ENCODE peak calls at places on chromosome 21, in four cellular contexts. E is K562, Z is Panc1, G is HepG2. A is an unnamed sample.

GRCh38 chr21:28135646-28136045 is 857.0 kb downstream of the LTN1 start:
- DNase-seq in E (no peak), G (no peak), Z (no peak), A (no peak)

GRCh38 chr21:22345624-22346023 is 1347.4 kb downstream of the NCAM2 start:
- DNase-seq in Z (no peak), E (no peak), G (no peak), A (no peak)

GRCh38 chr21:17238468-17238867 is 274.4 kb upstream of the CXADR start:
- DNase-seq in G (no peak), Z (no peak), E (no peak), A (no peak)

GRCh38 chr21:46662765-46663500 is 27.5 kb downstream of the PRMT2 start:
- DNase-seq in Z (no peak), E (no peak), G (no peak), A (no peak)

GRCh38 chr21:45598109-45598508 is 45.4 kb upstream of the PCBP3 start:
- DNase-seq in E (no peak), G (no peak), Z (no peak), A (no peak)

GRCh38 chr21:32389337-32390015 is 3.3 kb downstream of the URB1 start:
- DNase-seq in G (no peak), E (no peak), Z (no peak), A (no peak)

GRCh38 chr21:31888936-31889371 is 16.1 kb downstream of the HUNK start:
- DNase-seq in G (no peak), E (no peak), Z (no peak), A (no peak)

GRCh38 chr21:21952566-21952965 is 954.4 kb downstream of the NCAM2 start:
- DNase-seq in Z (no peak), E (no peak), G (no peak), A (no peak)

GRCh38 chr21:37787456-37787855 is 128.8 kb downstream of the KCNJ6 start:
- DNase-seq in Z (no peak), G (no peak), E (no peak), A (no peak)

GRCh38 chr21:21559285-21560045 is 561.3 kb downstream of the NCAM2 start:
- DNase-seq in E (peak), G (no peak), Z (no peak), A (no peak)

GRCh38 chr21:29077651-29078090 is 4.2 kb upstream of the CCT8 start:
- DNase-seq in Z (no peak), G (no peak), E (no peak), A (no peak)

GRCh38 chr21:32771134-32771523 is 426 bp downstream of the PAXBP1 start:
- DNase-seq in Z (no peak), G (peak), E (peak), A (no peak)

GRCh38 chr21:25878334-25878733 is 143.6 kb downstream of the GABPA start:
- DNase-seq in Z (no peak), E (no peak), G (no peak), A (no peak)

GRCh38 chr21:45607922-45608295 is 35.6 kb upstream of the PCBP3 start:
- DNase-seq in G (no peak), Z (no peak), E (no peak), A (no peak)

GRCh38 chr21:33558777-33559421 is 16.1 kb downstream of the SON start:
- DNase-seq in E (no peak), Z (no peak), G (no peak), A (no peak)

GRCh38 chr21:17602874-17603273 is 9.8 kb downstream of the BTG3 start:
- DNase-seq in G (no peak), E (no peak), Z (no peak), A (no peak)

GRCh38 chr21:45829566-45830147 is 151.9 kb upstream of the COL6A1 start:
- DNase-seq in G (no peak), Z (no peak), E (no peak), A (no peak)

GRCh38 chr21:18832081-18832670 is 428.6 kb upstream of the TMPRSS15 start:
- DNase-seq in Z (no peak), E (no peak), G (no peak), A (no peak)

GRCh38 chr21:25862596-25862995 is 127.8 kb downstream of the GABPA start:
- DNase-seq in E (peak), G (peak), Z (no peak), A (peak)

GRCh38 chr21:32412162-32412997 is at the start of gene EVA1C:
- DNase-seq in Z (no peak), E (peak), G (no peak), A (no peak)

GRCh38 chr21:32311621-32312020 is 13.0 kb downstream of the MRAP start:
- DNase-seq in Z (no peak), G (no peak), E (no peak), A (no peak)

GRCh38 chr21:19245188-19245580 is 841.6 kb upstream of the TMPRSS15 start:
- DNase-seq in E (no peak), Z (no peak), G (no peak), A (no peak)

GRCh38 chr21:46028547-46029200 is 47.1 kb downstream of the COL6A1 start:
- DNase-seq in G (no peak), Z (no peak), E (no peak), A (no peak)

GRCh38 chr21:25887166-25887565 is 152.4 kb downstream of the GABPA start:
- DNase-seq in G (no peak), Z (no peak), E (no peak), A (no peak)

GRCh38 chr21:37871121-37871862 is 45.0 kb downstream of the KCNJ6 start:
- DNase-seq in E (no peak), G (no peak), Z (no peak), A (no peak)

GRCh38 chr21:37983336-37984095 is 67.3 kb upstream of the KCNJ6 start:
- DNase-seq in Z (no peak), G (no peak), E (no peak), A (no peak)

GRCh38 chr21:46063734-46064680 is 33.9 kb upstream of the COL6A2 start:
- DNase-seq in G (no peak), E (no peak), Z (no peak), A (no peak)

GRCh38 chr21:16530656-16531055 is 800.9 kb downstream of the USP25 start:
- DNase-seq in G (no peak), Z (no peak), E (no peak), A (no peak)

GRCh38 chr21:15667010-15667409 is 62.8 kb upstream of the USP25 start:
- DNase-seq in Z (no peak), E (no peak), G (no peak), A (no peak)

GRCh38 chr21:27152996-27153395 is 186.1 kb upstream of the ADAMTS5 start:
- DNase-seq in G (no peak), Z (no peak), E (no peak), A (no peak)

GRCh38 chr21:25934771-25935224 is 200.0 kb downstream of the GABPA start:
- DNase-seq in Z (peak), G (peak), E (no peak), A (no peak)

GRCh38 chr21:16587671-16588379 is 858.0 kb downstream of the USP25 start:
- DNase-seq in G (no peak), Z (no peak), E (no peak), A (no peak)

GRCh38 chr21:42199488-42200463 is 19.2 kb upstream of the ABCG1 start:
- DNase-seq in E (no peak), Z (no peak), G (peak), A (no peak)
- TF ChIP-seq TCF7L2 in E (no peak), Z (no peak), G (no peak), A (no peak)

GRCh38 chr21:36337099-36337509 is 17.1 kb downstream of the MORC3 start:
- DNase-seq in E (peak), Z (no peak), G (no peak), A (no peak)
- TF ChIP-seq TCF7L2 in E (no peak), Z (no peak), G (no peak), A (no peak)

GRCh38 chr21:44370027-44370735 is 16.8 kb downstream of the TRPM2 start:
- DNase-seq in E (peak), G (peak), Z (no peak), A (no peak)
- TF ChIP-seq TCF7L2 in E (no peak), G (no peak), Z (no peak), A (peak)

DNA sequence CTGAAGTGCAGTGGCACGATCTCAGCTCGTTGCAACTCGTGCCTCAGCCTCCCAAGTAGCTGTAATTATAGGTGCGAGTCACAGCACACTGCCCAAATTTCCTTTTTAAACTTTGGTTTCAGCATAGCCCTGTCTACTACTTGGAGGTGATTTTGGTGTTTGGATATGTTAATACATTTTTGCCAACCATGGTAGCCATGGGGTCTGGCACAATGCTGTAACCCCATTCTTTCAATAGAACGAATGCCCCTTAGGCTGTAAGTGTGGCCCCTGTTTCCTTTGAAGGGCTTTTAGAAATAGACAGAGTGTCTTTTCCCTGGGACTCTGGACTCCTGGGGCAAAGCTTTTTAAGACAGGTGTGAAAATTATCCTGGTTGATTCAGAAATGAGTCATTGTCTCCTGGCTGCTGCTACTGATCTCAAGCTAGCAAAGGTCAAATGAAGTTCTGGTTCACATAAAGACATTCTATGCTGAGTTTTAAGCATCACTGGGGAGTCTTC is 141.1 kb upstream of the RUNX1 start:
- DNase-seq in Z (peak), E (no peak), G (no peak), A (peak)
- TF ChIP-seq TCF7L2 in Z (no peak), E (no peak), G (no peak), A (peak)

GRCh38 chr21:39336457-39337008 is 12.4 kb downstream of the HMGN1 start:
- DNase-seq in Z (no peak), G (peak), E (no peak), A (no peak)

GRCh38 chr21:39330001-39330400 is 16.6 kb upstream of the BRWD1 start:
- DNase-seq in Z (no peak), E (no peak), G (no peak), A (no peak)

GRCh38 chr21:39332175-39332574 is 16.7 kb downstream of the HMGN1 start:
- DNase-seq in Z (no peak), G (no peak), E (no peak), A (no peak)

GRCh38 chr21:39334611-39335010 is 14.3 kb downstream of the HMGN1 start:
- DNase-seq in E (no peak), Z (no peak), G (no peak), A (no peak)
- TF ChIP-seq TCF7L2 in E (no peak), Z (no peak), G (no peak), A (no peak)

GRCh38 chr21:36700295-36700960 is 1.5 kb downstream of the SIM2 start:
- DNase-seq in G (no peak), Z (no peak), E (no peak), A (no peak)
- TF ChIP-seq TCF7L2 in G (no peak), Z (no peak), E (no peak), A (no peak)

GRCh38 chr21:14543983-14544382 is 2.1 kb downstream of the SAMSN1 start:
- DNase-seq in G (no peak), Z (no peak), E (no peak), A (no peak)
- TF ChIP-seq TCF7L2 in G (no peak), Z (no peak), E (no peak), A (no peak)

GRCh38 chr21:41885341-41886024 is 6.3 kb upstream of the PRDM15 start:
- DNase-seq in E (no peak), Z (no peak), G (no peak), A (no peak)
- TF ChIP-seq TCF7L2 in E (no peak), Z (no peak), G (no peak), A (no peak)

A was measured in HCT116.